ENCODE peak calls at places on chromosomes 12 and 14, in seven cellular contexts. H, A, O, D, M, W and N are unnamed samples.

GRCh38 chr12:5407457-5407856 is 24.5 kb upstream of the NTF3 start:
- DNase-seq in H (no peak), A (no peak), O (no peak), M (no peak), D (no peak), W (no peak), N (no peak)

GRCh38 chr14:88775532-88775931 is 17.2 kb downstream of the EML5 start:
- DNase-seq in W (no peak), D (no peak), O (no peak), A (no peak), H (no peak), M (peak), N (no peak)

GRCh38 chr12:110577717-110578521 is 5.2 kb downstream of the PPTC7 start:
- DNase-seq in D (no peak), W (no peak), O (no peak), H (no peak), M (peak), A (no peak), N (no peak)

GRCh38 chr12:3330976-3331375 is 160.0 kb upstream of the PRMT8 start:
- DNase-seq in O (no peak), W (no peak), M (no peak), D (peak), H (no peak), A (no peak), N (no peak)

GRCh38 chr14:102923201-102923919 is 897 bp downstream of the AMN start:
- DNase-seq in O (no peak), A (no peak), M (no peak), H (no peak), W (no peak), D (no peak), N (no peak)

GRCh38 chr14:22887260-22887989 is 4.4 kb downstream of the REM2 start:
- DNase-seq in O (no peak), W (no peak), M (peak), A (no peak), D (no peak), H (no peak), N (no peak)

GRCh38 chr12:132384916-132385315 is 55.5 kb upstream of the GALNT9 start:
- DNase-seq in A (no peak), O (no peak), D (no peak), M (no peak), W (no peak), H (no peak), N (no peak)

GRCh38 chr12:69583203-69583602 is 2.1 kb upstream of the CCT2 start:
- DNase-seq in D (no peak), W (no peak), O (no peak), H (no peak), M (peak), A (no peak), N (no peak)

GRCh38 chr14:77339407-77339806 is 18.6 kb downstream of the GSTZ1 start:
- DNase-seq in H (no peak), W (no peak), D (no peak), O (no peak), A (no peak), M (peak), N (no peak)

GRCh38 chr14:92751819-92752218 is 3.4 kb upstream of the LGMN start:
- DNase-seq in M (no peak), A (no peak), H (no peak), W (no peak), D (no peak), O (no peak), N (no peak)

GRCh38 chr14:60091550-60092511 is at the start of gene PCNX4:
- DNase-seq in H (peak), O (peak), D (peak), W (peak), A (peak), M (peak), N (peak)

GRCh38 chr12:109541412-109541725 is 31.9 kb downstream of the MMAB start:
- DNase-seq in D (no peak), M (no peak), A (no peak), H (no peak), O (no peak), W (no peak), N (no peak)

GRCh38 chr12:117093918-117094630 is 5.1 kb downstream of the TESC start:
- DNase-seq in W (no peak), O (no peak), M (no peak), A (no peak), H (no peak), D (no peak), N (no peak)

GRCh38 chr12:1350055-1350933 is 244.1 kb downstream of the FBXL14 start:
- DNase-seq in W (no peak), D (no peak), H (no peak), M (peak), O (no peak), A (no peak), N (no peak)

GRCh38 chr14:71289536-71289935 is 382.3 kb downstream of the PCNX1 start:
- DNase-seq in A (no peak), H (no peak), D (no peak), O (no peak), M (peak), W (no peak), N (no peak)

GRCh38 chr12:107319536-107320030 is 226.2 kb upstream of the CRY1 start:
- DNase-seq in H (peak), M (no peak), O (no peak), A (no peak), W (no peak), D (peak), N (no peak)

GRCh38 chr14:54737132-54737711 is 165.4 kb downstream of the GCH1 start:
- DNase-seq in H (no peak), M (peak), W (no peak), A (no peak), O (no peak), D (no peak), N (no peak)

GRCh38 chr12:63362801-63363200 is 211.8 kb upstream of the AVPR1A start:
- DNase-seq in H (no peak), M (peak), W (no peak), D (no peak), O (no peak), A (no peak), N (no peak)

GRCh38 chr14:26595922-26596721 is 1.7 kb downstream of the NOVA1 start:
- DNase-seq in H (no peak), M (no peak), A (no peak), D (no peak), W (no peak), O (no peak), N (no peak)

GRCh38 chr12:76927170-76927784 is 48.5 kb upstream of the CSRP2 start:
- DNase-seq in D (no peak), H (no peak), O (no peak), W (no peak), A (peak), M (peak), N (peak)